ENCODE peak calls at places on chromosomes 6 and 20, in seven cellular contexts. X is PC-3; M is astrocyte of the spinal cord; I is CD4-positive, alpha-beta T cell; Q is progenitor cell of endocrine pancreas; E is epithelial cell of esophagus; K is astrocyte. D is an unnamed sample.

GRCh38 chr20:4471221-4471620 is 250.5 kb upstream of the PRND start:
- DNase-seq in X (no peak), M (no peak), I (no peak), Q (no peak), E (no peak), K (peak; percentile 44), D (no peak)

GRCh38 chr6:2429032-2429431 is 183.6 kb upstream of the GMDS start:
- DNase-seq in X (no peak), M (no peak), I (no peak), Q (no peak), E (no peak), K (no peak), D (no peak)

GRCh38 chr20:1423625-1424106 is 30.8 kb upstream of the FKBP1A start:
- DNase-seq in X (peak; percentile 53), M (peak; percentile 80), I (no peak), Q (peak; percentile 35), E (peak; percentile 84), K (peak; percentile 73), D (no peak)

GRCh38 chr6:165968409-165968807 is 199.2 kb downstream of the TBXT start:
- DNase-seq in X (no peak), M (no peak), I (no peak), Q (no peak), E (no peak), K (no peak), D (no peak)

GRCh38 chr20:44187763-44188709 is 1.0 kb upstream of the JPH2 start:
- DNase-seq in X (peak; percentile 39), M (peak; percentile 32), I (no peak), Q (no peak), E (no peak), K (no peak), D (no peak)

GRCh38 chr6:111591370-111591900 is 14.2 kb downstream of the TRAF3IP2 start:
- DNase-seq in X (peak; percentile 98), M (peak; percentile 97), I (no peak), Q (no peak), E (peak; percentile 100), K (peak; percentile 98), D (no peak)

GRCh38 chr6:53441761-53442160 is 93.0 kb upstream of the ELOVL5 start:
- DNase-seq in X (no peak), M (peak; percentile 41), I (no peak), Q (no peak), E (peak; percentile 24), K (peak; percentile 79), D (no peak)

GRCh38 chr6:41051873-41052272 is 1.1 kb upstream of the APOBEC2 start:
- DNase-seq in X (no peak), M (no peak), I (no peak), Q (no peak), E (no peak), K (no peak), D (no peak)

GRCh38 chr20:58950603-58951002 is 30.5 kb upstream of the NELFCD start:
- DNase-seq in X (no peak), M (no peak), I (no peak), Q (no peak), E (no peak), K (no peak), D (no peak)

GRCh38 chr20:38156280-38156679 is 8.8 kb downstream of the TGM2 start:
- DNase-seq in X (no peak), M (no peak), I (no peak), Q (no peak), E (peak; percentile 48), K (no peak), D (no peak)

GRCh38 chr20:8457978-8458377 is 325.9 kb downstream of the PLCB1 start:
- DNase-seq in X (no peak), M (no peak), I (no peak), Q (no peak), E (no peak), K (no peak), D (no peak)

GRCh38 chr20:8449120-8449519 is 317.1 kb downstream of the PLCB1 start:
- DNase-seq in X (no peak), M (peak; percentile 5), I (no peak), Q (no peak), E (no peak), K (peak; percentile 54), D (no peak)

GRCh38 chr20:8454137-8454712 is 322.2 kb downstream of the PLCB1 start:
- DNase-seq in X (peak; percentile 81), M (peak; percentile 84), I (no peak), Q (no peak), E (peak; percentile 52), K (peak; percentile 93), D (no peak)
- TF ChIP-seq CTCF in X (peak; percentile 68), M (peak; percentile 60), I (no peak), Q (peak; percentile 44), E (no peak), K (peak; percentile 65), D (peak; percentile 22)

GRCh38 chr6:113871975-113872374 is 14.8 kb downstream of the MARCKS start:
- DNase-seq in X (no peak), M (no peak), I (no peak), Q (no peak), E (no peak), K (no peak), D (no peak)

GRCh38 chr6:113876654-113877053 is 19.5 kb downstream of the MARCKS start:
- DNase-seq in X (no peak), M (no peak), I (no peak), Q (no peak), E (no peak), K (no peak), D (no peak)

GRCh38 chr6:113875470-113875869 is 18.3 kb downstream of the MARCKS start:
- DNase-seq in X (no peak), M (peak; percentile 64), I (no peak), Q (no peak), E (no peak), K (peak; percentile 78), D (no peak)

GRCh38 chr6:113870917-113871316 is 13.8 kb downstream of the MARCKS start:
- DNase-seq in X (no peak), M (no peak), I (no peak), Q (no peak), E (no peak), K (no peak), D (no peak)

GRCh38 chr6:113873043-113873667 is 16.0 kb downstream of the MARCKS start:
- DNase-seq in X (no peak), M (no peak), I (no peak), Q (no peak), E (no peak), K (no peak), D (no peak)
- TF ChIP-seq CTCF in X (no peak), M (no peak), I (no peak), Q (no peak), E (no peak), K (no peak), D (no peak)

GRCh38 chr6:68229566-68229965 is 405.5 kb upstream of the ADGRB3 start:
- DNase-seq in X (no peak), M (peak; percentile 57), I (no peak), Q (no peak), E (no peak), K (peak; percentile 40), D (no peak)

GRCh38 chr6:68225729-68226128 is 409.4 kb upstream of the ADGRB3 start:
- DNase-seq in X (no peak), M (no peak), I (no peak), Q (no peak), E (no peak), K (no peak), D (no peak)

DNA sequence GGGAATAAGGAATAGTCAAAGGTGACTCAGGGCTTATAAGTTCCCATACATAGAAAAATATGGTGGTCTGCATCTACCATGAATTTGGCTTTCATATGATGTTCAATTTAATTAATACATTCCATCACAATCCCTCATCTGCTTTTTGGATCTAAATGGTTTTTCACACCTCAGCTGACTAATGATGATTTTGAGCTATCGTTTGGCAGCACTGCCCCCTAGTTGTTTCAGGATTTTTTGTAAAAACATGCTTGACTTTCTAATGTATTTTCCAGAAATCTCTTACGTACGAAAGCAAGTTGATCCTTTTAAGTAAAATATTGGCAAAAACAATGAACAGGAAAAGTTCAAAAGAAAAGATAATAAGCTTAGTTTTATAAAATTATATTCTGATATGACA is 408.6 kb upstream of the ADGRB3 start:
- DNase-seq in X (no peak), M (peak; percentile 20), I (no peak), Q (no peak), E (peak; percentile 36), K (no peak), D (peak; percentile 16)
- TF ChIP-seq CTCF in X (peak; percentile 57), M (peak; percentile 27), I (no peak), Q (peak; percentile 54), E (peak; percentile 49), K (peak; percentile 23), D (peak; percentile 49)

GRCh38 chr20:57329608-57330221 is at the start of gene SPO11:
- DNase-seq in X (no peak), M (no peak), I (no peak), Q (no peak), E (no peak), K (no peak), D (no peak)

GRCh38 chr20:57335392-57335791 is 5.8 kb downstream of the SPO11 start:
- DNase-seq in X (peak; percentile 45), M (peak; percentile 16), I (no peak), Q (no peak), E (peak; percentile 17), K (peak; percentile 6), D (no peak)

GRCh38 chr20:57327820-57328219 is 1.8 kb upstream of the SPO11 start:
- DNase-seq in X (no peak), M (no peak), I (no peak), Q (no peak), E (no peak), K (no peak), D (no peak)

GRCh38 chr20:57330998-57331397 is 1.4 kb downstream of the SPO11 start:
- DNase-seq in X (no peak), M (no peak), I (no peak), Q (no peak), E (no peak), K (no peak), D (no peak)

DNA sequence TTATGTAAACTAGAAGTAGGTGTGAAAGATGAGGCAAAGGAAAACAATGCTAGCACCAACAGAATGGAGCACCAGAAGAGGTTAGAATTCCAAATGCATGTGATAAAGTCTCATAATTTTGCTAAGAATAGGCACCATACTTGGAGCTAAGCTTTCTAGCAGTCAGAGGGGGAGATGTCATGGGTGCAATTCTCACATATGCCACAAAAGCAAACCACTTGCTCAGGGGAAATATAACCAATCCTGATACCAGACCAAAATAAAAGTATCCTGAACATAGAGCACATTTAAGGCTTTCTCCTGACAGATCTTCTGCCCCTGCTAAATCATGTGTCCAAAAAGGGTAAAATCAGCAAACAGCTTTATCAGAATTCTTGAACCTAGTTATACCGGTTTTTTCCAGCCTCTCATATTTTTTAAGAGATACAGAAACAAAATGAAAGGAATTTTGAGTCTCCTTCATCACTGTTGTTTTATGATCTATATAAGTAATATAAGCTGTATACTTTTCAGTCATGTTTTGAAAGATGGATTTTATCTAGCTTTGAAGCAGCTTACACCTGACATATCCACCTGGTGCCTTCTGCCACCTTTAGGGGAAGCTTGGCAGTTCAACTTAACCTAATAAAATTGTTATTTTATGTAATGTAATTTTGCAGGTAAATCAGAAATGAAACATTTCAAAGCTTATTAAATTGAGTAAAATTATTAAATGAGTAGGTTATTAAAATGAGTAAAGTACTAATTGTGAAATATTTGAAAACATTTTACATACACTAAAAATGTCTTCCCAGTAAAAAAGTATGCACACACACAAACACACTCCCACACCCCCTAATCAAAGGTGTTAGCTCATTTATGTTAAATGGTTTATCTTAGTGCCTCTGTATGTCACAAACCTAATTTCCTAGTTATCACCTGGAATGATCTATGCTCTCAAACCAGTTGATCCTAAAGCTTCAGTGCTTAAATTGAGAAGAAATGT is 2.8 kb downstream of the SPO11 start:
- DNase-seq in X (peak; percentile 66), M (no peak), I (no peak), Q (no peak), E (peak; percentile 55), K (no peak), D (no peak)
- TF ChIP-seq CTCF in X (peak; percentile 86), M (no peak), I (no peak), Q (peak; percentile 61), E (peak; percentile 76), K (peak; percentile 5), D (no peak)

GRCh38 chr6:30238178-30238795 is 25.1 kb upstream of the TRIM26 start:
- DNase-seq in X (peak; percentile 71), M (no peak), I (no peak), Q (no peak), E (peak; percentile 45), K (peak; percentile 4), D (no peak)
- TF ChIP-seq CTCF in X (peak; percentile 76), M (peak; percentile 50), I (peak; percentile 41), Q (peak; percentile 20), E (peak; percentile 47), K (peak; percentile 23), D (no peak)